ENCODE peak calls at places on chromosome 6, in ten cellular contexts. L is prostate gland, I is K562, O is Panc1, P is endothelial cell of umbilical vein, V is SK-N-MC, K is HCT116, F is transverse colon, W is breast epithelium, N is H1. J is an unnamed sample.
A peak's percentile ranks its signal among the peaks of the same experiment; 100 is the strongest.

GRCh38 chr6:21935561-21936028 is 342.0 kb downstream of the SOX4 start:
- DNase-seq in L (no peak), I (peak; percentile 40), O (no peak), P (no peak), V (no peak), K (peak; percentile 27), F (peak; percentile 32), W (no peak), N (peak; percentile 33), J (no peak)

GRCh38 chr6:39296745-39297640 is 17.2 kb downstream of the KCNK17 start:
- DNase-seq in L (no peak), I (no peak), O (no peak), P (no peak), V (no peak), K (no peak), F (no peak), W (no peak), N (no peak), J (no peak)

GRCh38 chr6:159941286-159942113 is 27.4 kb upstream of the IGF2R start:
- DNase-seq in L (no peak), I (peak; percentile 25), O (peak; percentile 27), P (no peak), V (no peak), K (peak; percentile 12), F (no peak), W (no peak), N (no peak), J (no peak)

GRCh38 chr6:13614126-13614925 is 809 bp upstream of the NOL7 start:
- DNase-seq in L (peak; percentile 41), I (peak; percentile 25), O (no peak), P (no peak), V (no peak), K (no peak), F (peak; percentile 59), W (peak; percentile 60), N (no peak), J (no peak)

GRCh38 chr6:149423946-149424440 is 23.9 kb downstream of the SUMO4 start:
- DNase-seq in L (no peak), I (no peak), O (no peak), P (no peak), V (no peak), K (no peak), F (no peak), W (no peak), N (no peak), J (no peak)

GRCh38 chr6:16898640-16899428 is 137.6 kb upstream of the ATXN1 start:
- DNase-seq in L (no peak), I (no peak), O (no peak), P (no peak), V (no peak), K (no peak), F (no peak), W (no peak), N (no peak), J (no peak)

GRCh38 chr6:96002912-96003311 is 12.9 kb upstream of the FUT9 start:
- DNase-seq in L (no peak), I (no peak), O (no peak), P (no peak), V (no peak), K (no peak), F (no peak), W (no peak), N (no peak), J (no peak)

GRCh38 chr6:15090145-15090579 is 155.7 kb upstream of the JARID2 start:
- DNase-seq in L (peak; percentile 35), I (no peak), O (no peak), P (no peak), V (no peak), K (no peak), F (no peak), W (no peak), N (no peak), J (no peak)

GRCh38 chr6:156017838-156018237 is 562.2 kb upstream of the NOX3 start:
- DNase-seq in L (no peak), I (no peak), O (no peak), P (no peak), V (no peak), K (no peak), F (no peak), W (no peak), N (no peak), J (no peak)

GRCh38 chr6:52574709-52575489 is 2.0 kb downstream of the TRAM2 start:
- DNase-seq in L (no peak), I (peak; percentile 52), O (no peak), P (peak; percentile 34), V (no peak), K (no peak), F (peak; percentile 78), W (no peak), N (no peak), J (no peak)

GRCh38 chr6:12030993-12031550 is 19.0 kb downstream of the HIVEP1 start:
- DNase-seq in L (no peak), I (no peak), O (no peak), P (no peak), V (no peak), K (no peak), F (no peak), W (no peak), N (no peak), J (no peak)

GRCh38 chr6:129692467-129692866 is 17.5 kb downstream of the ARHGAP18 start:
- DNase-seq in L (no peak), I (no peak), O (no peak), P (no peak), V (no peak), K (no peak), F (no peak), W (no peak), N (no peak), J (no peak)

GRCh38 chr6:160733045-160733646 is 31.1 kb downstream of the PLG start:
- DNase-seq in L (peak; percentile 28), I (peak; percentile 43), O (peak; percentile 22), P (no peak), V (peak; percentile 8), K (peak; percentile 28), F (peak; percentile 13), W (no peak), N (no peak), J (no peak)

GRCh38 chr6:32852018-32852843 is 1.3 kb downstream of the TAP1 start:
- DNase-seq in L (peak; percentile 50), I (no peak), O (no peak), P (no peak), V (no peak), K (no peak), F (peak; percentile 68), W (no peak), N (no peak), J (no peak)

GRCh38 chr6:134074151-134074712 is 21.8 kb upstream of the SLC2A12 start:
- DNase-seq in L (no peak), I (no peak), O (no peak), P (peak; percentile 33), V (no peak), K (no peak), F (no peak), W (no peak), N (peak; percentile 72), J (no peak)
- TF ChIP-seq POLR2AphosphoS5 in L (no peak), I (no peak), O (no peak), P (no peak), V (no peak), K (no peak), F (no peak), W (no peak), N (peak; percentile 71), J (no peak)

DNA sequence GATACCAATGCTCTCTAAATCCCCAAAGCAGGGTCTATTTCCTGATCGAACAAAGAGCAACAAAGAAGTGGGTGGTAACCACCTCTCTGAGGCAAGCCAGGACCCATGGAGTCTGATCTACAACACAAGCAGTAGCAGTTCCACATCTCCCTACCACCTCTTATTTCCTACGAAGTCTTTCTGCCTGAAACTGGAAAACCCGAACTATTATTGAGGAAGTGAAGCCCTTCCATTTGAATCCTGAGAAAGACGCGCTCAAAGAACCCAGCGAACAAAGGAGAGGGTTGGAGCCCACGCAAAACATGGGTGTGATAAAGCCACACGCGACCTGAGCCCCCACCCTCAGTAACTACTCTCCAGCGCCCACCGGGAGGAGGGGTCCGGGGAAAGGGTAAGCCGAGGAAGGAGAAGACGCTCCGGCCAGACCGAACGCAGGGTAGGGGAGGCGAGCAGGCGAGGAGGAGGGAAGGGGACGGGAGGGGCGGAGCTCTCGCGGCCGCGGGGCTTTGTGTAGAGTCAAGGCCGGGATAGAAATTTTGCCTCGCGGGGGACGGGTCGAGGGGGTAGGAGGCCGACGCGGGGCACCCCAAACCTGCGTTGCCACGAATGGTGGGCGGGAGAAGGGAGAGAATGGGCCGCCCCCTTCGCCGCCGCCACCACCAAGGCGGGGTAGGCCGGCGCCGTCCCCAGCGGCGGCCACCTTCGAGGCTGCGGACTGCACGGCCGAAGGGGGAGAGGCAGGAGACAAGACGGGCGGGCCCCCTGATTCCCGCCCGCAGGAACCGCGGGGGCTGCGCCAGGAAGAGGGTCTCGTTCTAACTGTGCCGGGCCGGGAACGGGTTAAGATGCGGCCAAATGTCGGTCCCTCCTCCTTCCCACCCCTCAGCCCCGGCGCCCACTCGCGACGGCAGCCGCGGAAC is 800 bp downstream of the HDAC2 start:
- DNase-seq in L (peak; percentile 35), I (peak; percentile 62), O (no peak), P (peak; percentile 71), V (no peak), K (no peak), F (peak; percentile 68), W (peak; percentile 74), N (no peak), J (peak; percentile 35)
- TF ChIP-seq POLR2AphosphoS5 in L (no peak), I (no peak), O (no peak), P (no peak), V (no peak), K (no peak), F (no peak), W (no peak), N (peak; percentile 64), J (no peak)

DNA sequence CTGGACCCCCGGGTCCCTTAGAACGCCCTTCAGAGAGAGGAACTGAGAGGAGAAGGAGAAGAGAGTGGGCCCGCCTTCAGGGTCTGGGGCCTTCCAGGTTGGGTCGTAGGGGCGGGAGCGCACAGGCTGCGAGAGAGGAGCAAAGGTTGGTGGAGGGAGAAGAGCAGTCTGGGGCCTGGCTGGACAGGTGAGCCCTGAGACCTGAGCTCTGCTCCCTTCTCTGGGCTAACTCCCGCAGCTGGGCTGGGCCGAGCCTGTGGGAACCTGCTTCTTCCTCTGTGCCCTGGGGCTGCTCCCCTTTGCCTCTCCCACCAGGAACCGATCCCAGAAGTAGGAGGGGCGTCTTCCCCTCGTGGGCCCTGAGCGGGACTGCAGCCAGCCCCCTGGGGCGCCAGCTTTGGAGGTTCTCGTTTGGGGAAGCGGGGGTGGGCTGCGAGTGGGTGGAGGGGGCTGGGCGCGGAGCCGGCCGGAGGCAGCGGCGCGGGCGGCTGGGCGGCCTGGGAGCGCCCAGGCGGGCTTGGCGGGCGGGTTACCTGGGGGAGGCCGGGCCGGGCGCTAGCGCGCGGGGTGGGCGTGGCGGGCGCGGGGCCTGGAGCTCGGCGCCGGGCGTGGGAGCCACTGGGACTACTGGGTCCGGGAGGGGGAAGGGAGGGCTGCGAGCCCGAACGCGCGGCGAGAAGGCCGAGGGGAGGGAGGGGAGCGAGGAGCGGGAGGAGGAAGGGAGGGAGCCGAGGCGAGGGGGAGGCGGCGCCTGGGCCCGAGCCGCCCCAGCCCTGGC is at the start of gene DDR1:
- DNase-seq in L (peak; percentile 89), I (peak; percentile 94), O (no peak), P (no peak), V (no peak), K (no peak), F (peak; percentile 83), W (peak; percentile 87), N (no peak), J (peak; percentile 78)
- TF ChIP-seq POLR2AphosphoS5 in L (peak; percentile 70), I (no peak), O (no peak), P (no peak), V (peak; percentile 58), K (no peak), F (no peak), W (peak; percentile 40), N (peak; percentile 33), J (no peak)

GRCh38 chr6:110703010-110703905 is 112.0 kb downstream of the CDK19 start:
- DNase-seq in L (no peak), I (no peak), O (no peak), P (no peak), V (no peak), K (no peak), F (no peak), W (no peak), N (no peak), J (no peak)
- TF ChIP-seq POLR2AphosphoS5 in L (no peak), I (no peak), O (no peak), P (no peak), V (no peak), K (no peak), F (no peak), W (no peak), N (no peak), J (no peak)

J was measured in GM12892.